ENCODE peak calls at places on chromosome 13, in five cellular contexts. S is A549, Y is K562, G is WTC11, D is SK-N-SH. Z is an unnamed sample.

GRCh38 chr13:77533875-77534788 is 1.4 kb upstream of the SCEL start:
- DNase-seq in S (peak), Y (no peak), G (no peak), D (no peak), Z (peak)

GRCh38 chr13:79393564-79394249 is 12.3 kb downstream of the RBM26 start:
- DNase-seq in S (no peak), Y (peak), G (no peak), D (no peak), Z (peak)

GRCh38 chr13:95212962-95213850 is 88.0 kb downstream of the ABCC4 start:
- DNase-seq in S (no peak), Y (no peak), G (no peak), D (no peak), Z (no peak)

GRCh38 chr13:77701305-77701704 is 3.8 kb downstream of the SLAIN1 start:
- DNase-seq in S (no peak), Y (no peak), G (no peak), D (no peak), Z (no peak)

GRCh38 chr13:37869506-37869755 is 141 bp downstream of the TRPC4 start:
- DNase-seq in S (no peak), Y (no peak), G (no peak), D (no peak), Z (no peak)

GRCh38 chr13:26656919-26657318 is 99.4 kb downstream of the WASF3 start:
- DNase-seq in S (no peak), Y (peak), G (no peak), D (no peak), Z (peak)

GRCh38 chr13:42548731-42549554 is 25.0 kb upstream of the TNFSF11 start:
- DNase-seq in S (no peak), Y (peak), G (no peak), D (no peak), Z (peak)

GRCh38 chr13:48475230-48475629 is 57.6 kb downstream of the RCBTB2 start:
- DNase-seq in S (no peak), Y (no peak), G (no peak), D (no peak), Z (no peak)

GRCh38 chr13:114136576-114136975 is 4.2 kb upstream of the RASA3 start:
- DNase-seq in S (no peak), Y (no peak), G (peak), D (no peak), Z (no peak)

GRCh38 chr13:43245374-43245964 is 222.1 kb downstream of the DNAJC15 start:
- DNase-seq in S (no peak), Y (no peak), G (no peak), D (no peak), Z (no peak)

GRCh38 chr13:59461411-59461810 is 702.3 kb downstream of the DIAPH3 start:
- DNase-seq in S (no peak), Y (peak), G (no peak), D (no peak), Z (no peak)

GRCh38 chr13:49633687-49634086 is 5.4 kb downstream of the ARL11 start:
- DNase-seq in S (no peak), Y (no peak), G (no peak), D (no peak), Z (no peak)

GRCh38 chr13:114046447-114046846 is 72.6 kb upstream of the C13orf46 start:
- DNase-seq in S (no peak), Y (no peak), G (no peak), D (no peak), Z (no peak)

GRCh38 chr13:91308299-91308698 is 39.2 kb upstream of the MIR17HG start:
- DNase-seq in S (no peak), Y (no peak), G (no peak), D (no peak), Z (peak)

GRCh38 chr13:59250276-59250990 is 913.3 kb downstream of the DIAPH3 start:
- DNase-seq in S (no peak), Y (no peak), G (no peak), D (no peak), Z (no peak)

GRCh38 chr13:23059173-23059572 is 121.6 kb upstream of the SGCG start:
- DNase-seq in S (no peak), Y (no peak), G (no peak), D (no peak), Z (no peak)

GRCh38 chr13:104949840-104950805 is 1585.3 kb downstream of the EFNB2 start:
- DNase-seq in S (no peak), Y (no peak), G (no peak), D (no peak), Z (no peak)
- TF ChIP-seq MAX in S (no peak), Y (no peak), G (no peak), D (no peak), Z (no peak)

DNA sequence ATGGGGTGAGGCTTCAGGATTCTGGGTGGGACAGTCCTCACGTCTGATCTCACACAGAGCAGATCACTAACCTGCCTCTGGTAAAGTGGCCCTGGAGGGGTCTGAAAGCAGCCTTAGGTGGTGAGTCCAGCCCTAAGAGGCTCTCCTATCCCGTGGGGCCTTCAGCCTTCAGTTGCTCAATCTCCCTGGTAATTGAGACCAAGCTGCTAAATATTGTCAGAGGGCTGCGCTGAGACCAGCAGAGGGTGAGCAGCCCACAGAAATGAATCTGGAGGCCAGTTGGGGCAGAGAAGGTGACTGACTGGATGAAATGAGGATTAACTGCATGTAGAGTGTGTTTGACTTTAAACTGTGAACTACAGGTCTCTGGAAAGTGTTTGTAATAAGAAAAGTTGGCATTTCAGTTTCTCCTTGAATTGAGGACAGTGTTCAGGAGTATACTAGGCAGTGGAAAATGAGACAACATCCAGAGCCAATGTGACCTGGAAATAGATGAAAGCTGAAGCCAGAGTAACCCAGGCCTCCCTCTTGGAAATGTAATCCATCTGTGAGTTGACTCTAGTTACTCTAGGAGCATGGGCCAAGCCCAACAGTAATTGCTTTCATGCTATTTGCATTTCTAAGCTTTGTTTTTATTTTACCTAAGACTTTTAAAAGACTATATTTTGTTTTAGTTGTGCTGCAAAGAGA is 14.3 kb upstream of the HSPH1 start:
- DNase-seq in S (no peak), Y (no peak), G (no peak), D (no peak), Z (peak)
- TF ChIP-seq CTCF in S (no peak), Y (no peak), G (no peak), D (no peak), Z (no peak)

DNA sequence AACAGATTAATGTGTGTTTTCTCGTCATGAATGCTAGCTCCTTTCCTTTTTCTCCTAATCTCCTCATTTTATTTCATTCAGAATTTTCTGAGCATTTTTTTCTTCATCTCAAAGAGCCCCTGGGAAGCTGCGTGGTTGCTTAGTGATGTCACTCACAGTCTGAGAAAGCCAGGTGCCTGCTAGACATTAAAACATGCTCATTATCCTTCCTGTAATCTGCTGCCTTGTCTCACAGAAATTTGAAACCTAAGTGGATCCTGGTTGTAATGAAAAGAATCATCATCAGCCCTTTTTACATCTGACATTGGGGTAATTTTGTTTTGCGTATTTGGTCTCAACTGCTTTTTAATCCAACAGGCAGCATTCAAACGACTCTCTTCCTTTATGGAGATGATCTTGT is 108.2 kb upstream of the RNF113B start:
- DNase-seq in S (no peak), Y (no peak), G (no peak), D (peak), Z (no peak)
- TF ChIP-seq MAX in S (no peak), Y (no peak), G (no peak), D (no peak), Z (no peak)

GRCh38 chr13:51731759-51732158 is 72.2 kb downstream of the DHRS12 start:
- DNase-seq in S (peak), Y (no peak), G (no peak), D (no peak), Z (peak)
- TF ChIP-seq CTCF in S (peak), Y (no peak), G (no peak), D (peak), Z (no peak)

GRCh38 chr13:109857803-109858202 is 71.4 kb upstream of the IRS2 start:
- DNase-seq in S (no peak), Y (no peak), G (no peak), D (no peak), Z (no peak)

GRCh38 chr13:109857325-109857724 is 70.9 kb upstream of the IRS2 start:
- DNase-seq in S (no peak), Y (no peak), G (no peak), D (no peak), Z (no peak)

GRCh38 chr13:109858319-109858718 is 71.9 kb upstream of the IRS2 start:
- DNase-seq in S (no peak), Y (no peak), G (no peak), D (no peak), Z (no peak)

GRCh38 chr13:109859216-109859835 is 72.9 kb upstream of the IRS2 start:
- DNase-seq in S (no peak), Y (no peak), G (no peak), D (no peak), Z (no peak)

GRCh38 chr13:109859898-109860297 is 73.5 kb upstream of the IRS2 start:
- DNase-seq in S (no peak), Y (no peak), G (no peak), D (no peak), Z (no peak)
- TF ChIP-seq MAX in S (no peak), Y (no peak), G (no peak), D (no peak), Z (no peak)

DNA sequence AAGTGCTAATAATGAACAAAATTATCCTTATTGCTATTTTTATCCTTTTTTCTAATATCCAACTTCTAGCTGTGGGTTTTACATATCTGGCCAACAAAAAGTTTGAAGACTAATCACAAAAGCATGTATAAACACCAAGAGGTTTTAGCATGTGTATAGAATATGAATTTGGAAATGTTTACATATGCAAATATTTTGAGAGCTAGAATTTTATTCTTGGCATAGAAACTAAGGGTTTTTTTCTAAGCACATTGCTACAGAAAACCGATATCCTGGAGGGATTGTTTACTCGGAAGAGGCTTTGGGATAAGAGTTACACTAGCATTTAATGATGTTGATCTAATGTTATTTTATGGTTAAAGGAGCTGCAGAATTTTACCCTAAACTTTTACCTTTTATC is 392.1 kb downstream of the EFNB2 start:
- DNase-seq in S (no peak), Y (no peak), G (no peak), D (no peak), Z (no peak)
- TF ChIP-seq CTCF in S (no peak), Y (no peak), G (no peak), D (no peak), Z (no peak)

GRCh38 chr13:93244141-93244917 is 17.7 kb downstream of the GPC6 start:
- DNase-seq in S (no peak), Y (peak), G (no peak), D (no peak), Z (peak)

GRCh38 chr13:93246069-93246468 is 19.5 kb downstream of the GPC6 start:
- DNase-seq in S (no peak), Y (no peak), G (no peak), D (no peak), Z (no peak)

GRCh38 chr13:93238711-93239110 is 12.1 kb downstream of the GPC6 start:
- DNase-seq in S (no peak), Y (no peak), G (no peak), D (no peak), Z (no peak)

GRCh38 chr13:93244918-93245280 is 18.3 kb downstream of the GPC6 start:
- DNase-seq in S (no peak), Y (no peak), G (no peak), D (no peak), Z (no peak)

GRCh38 chr13:93243375-93244063 is 16.9 kb downstream of the GPC6 start:
- DNase-seq in S (no peak), Y (no peak), G (no peak), D (no peak), Z (no peak)
- TF ChIP-seq MAX in S (no peak), Y (no peak), G (no peak), D (no peak), Z (no peak)

GRCh38 chr13:61989984-61990383 is 574.3 kb upstream of the PCDH20 start:
- DNase-seq in S (no peak), Y (no peak), G (no peak), D (no peak), Z (no peak)

GRCh38 chr13:61988810-61989209 is 573.2 kb upstream of the PCDH20 start:
- DNase-seq in S (no peak), Y (no peak), G (no peak), D (no peak), Z (no peak)

DNA sequence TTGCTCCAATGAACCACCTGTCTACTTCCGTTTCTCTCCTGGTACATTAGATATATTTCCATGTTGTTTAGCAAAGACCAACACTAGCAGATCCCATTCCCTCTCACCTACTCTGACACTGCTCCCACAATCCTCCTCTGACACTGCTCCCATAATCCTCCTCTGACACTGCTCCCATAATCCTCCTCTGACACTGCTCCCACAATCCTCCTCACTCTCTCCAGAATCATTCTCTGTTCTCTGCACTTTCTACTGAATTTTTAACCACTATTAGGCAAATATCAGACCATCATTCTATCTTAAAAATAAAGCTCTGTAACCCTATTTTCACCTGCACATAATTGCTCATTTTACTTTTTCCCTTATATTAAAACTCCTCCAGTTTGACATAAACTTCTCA is 578.5 kb upstream of the PCDH20 start:
- DNase-seq in S (no peak), Y (no peak), G (no peak), D (no peak), Z (no peak)
- TF ChIP-seq CTCF in S (no peak), Y (no peak), G (no peak), D (no peak), Z (no peak)

DNA sequence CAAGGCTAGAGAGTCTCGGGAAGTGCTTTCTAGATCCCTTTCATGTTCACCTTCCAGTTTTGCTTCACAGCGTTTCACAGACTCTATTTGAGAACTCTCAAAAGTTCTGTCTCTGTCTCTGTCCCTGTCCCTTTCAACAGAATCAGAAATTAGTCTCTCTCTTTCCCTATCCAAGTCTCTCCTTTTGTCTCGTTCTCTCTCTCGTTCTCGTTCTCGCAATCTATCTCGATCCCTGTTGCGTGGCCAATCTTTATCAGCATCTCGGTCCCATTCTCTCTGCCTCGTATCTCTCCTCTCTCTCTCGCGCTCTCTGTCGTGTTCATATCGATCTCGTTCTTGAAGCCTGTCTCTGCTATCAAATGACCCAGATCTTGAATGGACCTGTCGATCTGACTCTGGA is 85.0 kb downstream of the ZC3H13 start:
- DNase-seq in S (no peak), Y (no peak), G (no peak), D (no peak), Z (no peak)
- TF ChIP-seq MAX in S (no peak), Y (no peak), G (no peak), D (no peak), Z (no peak)

GRCh38 chr13:85864963-85865530 is 65.8 kb upstream of the SLITRK6 start:
- DNase-seq in S (peak), Y (peak), G (peak), D (peak), Z (peak)
- TF ChIP-seq CTCF in S (no peak), Y (no peak), G (peak), D (peak), Z (peak)